ENCODE peak calls at places on chromosomes 3 and 15, in six cellular contexts. L is psoas muscle, S is Peyer's patch, X is GM23338, A is left ventricle myocardium inferior, U is pancreas. C is an unnamed sample. For H3K36me3, the result is how much of the 10 kb centered on the place peaks cover.

GRCh38 chr3:159196316-159196715 is 394.5 kb downstream of the MFSD1 start:
- DNase-seq in L (no peak), S (no peak), X (no peak), A (no peak), U (no peak), C (no peak)

GRCh38 chr15:43775411-43775965 is 1.3 kb downstream of the ELL3 start:
- DNase-seq in L (peak), S (peak), X (peak), A (no peak), U (no peak), C (peak)

GRCh38 chr3:142027295-142027694 is 122.0 kb downstream of the TFDP2 start:
- DNase-seq in L (no peak), S (no peak), X (peak), A (no peak), U (no peak), C (no peak)

GRCh38 chr3:13686332-13686731 is 137.4 kb downstream of the FBLN2 start:
- DNase-seq in L (no peak), S (no peak), X (peak), A (no peak), U (no peak), C (no peak)

GRCh38 chr15:45641374-45641778 is 6.5 kb downstream of the SQOR start:
- DNase-seq in L (peak), S (no peak), X (no peak), A (no peak), U (no peak), C (no peak)

GRCh38 chr15:68797157-68797556 is 23.5 kb downstream of the ANP32A start:
- DNase-seq in L (no peak), S (no peak), X (no peak), A (no peak), U (no peak), C (no peak)

GRCh38 chr15:27067175-27067574 is 96.2 kb downstream of the GABRG3 start:
- DNase-seq in L (no peak), S (no peak), X (no peak), A (no peak), U (no peak), C (no peak)

GRCh38 chr3:143439785-143440184 is 320.2 kb downstream of the CHST2 start:
- DNase-seq in L (no peak), S (no peak), X (no peak), A (no peak), U (no peak), C (no peak)

GRCh38 chr15:65881766-65882434 is 12.6 kb downstream of the RAB11A start:
- DNase-seq in L (no peak), S (no peak), X (no peak), A (no peak), U (no peak), C (no peak)

GRCh38 chr15:26475554-26475953 is 297.3 kb downstream of the GABRB3 start:
- DNase-seq in L (no peak), S (no peak), X (peak), A (no peak), U (no peak), C (no peak)

GRCh38 chr3:111738790-111739189 is 120.3 kb upstream of the PHLDB2 start:
- DNase-seq in L (no peak), S (no peak), X (no peak), A (no peak), U (no peak), C (no peak)
- H3K27ac ChIP-seq in L (peak), S (peak), X (no peak), A (peak), U (peak), C (no peak)

DNA sequence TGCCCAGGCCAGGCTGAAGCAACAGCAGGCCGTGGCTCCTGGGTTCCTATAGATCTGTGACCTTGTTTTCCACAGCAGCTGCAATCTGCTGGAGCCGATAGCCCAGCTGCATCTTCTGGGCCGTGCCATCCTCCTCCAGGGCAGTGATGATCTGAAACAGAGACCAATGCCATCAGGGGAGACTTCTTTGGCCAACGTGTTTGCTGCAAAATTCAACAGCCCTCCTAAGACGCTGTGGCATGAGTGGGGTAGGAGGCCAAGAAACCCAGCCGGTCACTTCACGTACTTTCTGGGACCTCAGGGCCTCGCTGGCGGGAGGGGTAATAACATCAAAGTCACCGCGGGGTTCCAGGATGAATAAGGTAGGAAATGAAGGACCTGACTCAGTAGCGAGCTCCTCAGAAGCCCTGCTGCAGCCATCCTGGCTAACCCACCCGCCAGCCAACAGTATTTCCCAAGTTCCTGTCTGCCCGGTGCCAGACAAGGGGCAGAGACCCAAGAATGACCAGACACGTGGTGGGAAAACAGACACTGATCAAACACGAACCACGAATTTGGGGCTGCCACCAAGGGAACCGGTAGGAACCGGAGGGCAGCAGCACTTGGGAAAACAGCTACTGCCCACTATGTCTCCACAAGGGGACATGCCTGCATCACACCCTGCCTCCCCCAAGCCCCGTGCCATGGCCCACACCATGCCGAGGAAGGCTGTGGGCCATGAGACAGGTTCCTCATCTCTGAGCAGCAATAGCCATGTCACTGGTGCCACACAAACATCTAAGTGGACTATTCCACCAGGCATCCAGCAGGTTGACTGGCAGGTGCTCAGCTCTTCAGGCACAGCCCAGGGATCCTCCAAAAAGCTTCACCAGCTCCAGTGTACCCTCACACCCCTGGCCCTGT is 25.2 kb downstream of the PLXNB1 start:
- DNase-seq in L (peak), S (peak), X (no peak), A (no peak), U (peak), C (no peak)
- H3K36me3 ChIP-seq in L (under half), S (under half), X (under half), A (half or more), U (under half), C (under half)

GRCh38 chr3:126996905-126997304 is 14.0 kb downstream of the PLXNA1 start:
- DNase-seq in L (no peak), S (no peak), X (no peak), A (no peak), U (no peak), C (no peak)

GRCh38 chr3:126995254-126995770 is 12.4 kb downstream of the PLXNA1 start:
- DNase-seq in L (no peak), S (no peak), X (no peak), A (no peak), U (no peak), C (no peak)

GRCh38 chr3:126997455-126998038 is 14.6 kb downstream of the PLXNA1 start:
- DNase-seq in L (no peak), S (no peak), X (no peak), A (peak), U (no peak), C (no peak)

GRCh38 chr3:126994661-126995161 is 11.8 kb downstream of the PLXNA1 start:
- DNase-seq in L (peak), S (no peak), X (no peak), A (peak), U (no peak), C (no peak)

DNA sequence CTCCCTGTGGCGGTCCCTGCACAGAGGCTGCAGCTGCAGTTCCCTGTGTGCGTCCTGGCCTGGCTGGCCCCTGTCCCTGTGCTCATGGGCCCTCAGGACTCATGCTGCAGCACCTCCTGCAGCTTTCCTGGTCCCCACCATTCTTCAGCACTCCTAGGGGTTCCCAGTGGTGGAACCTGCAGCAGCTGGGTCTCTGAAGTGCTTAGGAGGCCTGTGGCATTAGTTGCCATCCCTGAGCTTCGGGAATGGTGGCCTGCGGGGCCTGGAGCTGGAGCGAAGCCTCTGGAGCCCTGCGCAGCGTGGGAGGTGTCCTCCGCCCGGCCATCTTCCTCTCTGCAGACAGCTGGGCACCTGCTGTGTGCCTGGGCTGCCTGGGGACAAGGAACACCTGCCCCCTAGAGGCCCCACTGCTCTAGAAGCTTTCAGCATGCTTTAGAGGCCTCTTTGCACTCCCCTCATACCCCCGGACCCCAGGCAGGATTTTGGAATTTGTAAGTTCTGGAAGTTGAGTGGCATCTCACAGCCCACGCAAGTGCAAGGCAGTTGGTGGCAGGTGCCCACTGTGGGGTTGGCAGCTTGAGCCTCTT is 13.1 kb downstream of the PLXNA1 start:
- DNase-seq in L (no peak), S (no peak), X (peak), A (no peak), U (no peak), C (no peak)
- TF ChIP-seq CTCF in L (no peak), S (no peak), X (peak), A (no peak), U (no peak), C (no peak)

DNA sequence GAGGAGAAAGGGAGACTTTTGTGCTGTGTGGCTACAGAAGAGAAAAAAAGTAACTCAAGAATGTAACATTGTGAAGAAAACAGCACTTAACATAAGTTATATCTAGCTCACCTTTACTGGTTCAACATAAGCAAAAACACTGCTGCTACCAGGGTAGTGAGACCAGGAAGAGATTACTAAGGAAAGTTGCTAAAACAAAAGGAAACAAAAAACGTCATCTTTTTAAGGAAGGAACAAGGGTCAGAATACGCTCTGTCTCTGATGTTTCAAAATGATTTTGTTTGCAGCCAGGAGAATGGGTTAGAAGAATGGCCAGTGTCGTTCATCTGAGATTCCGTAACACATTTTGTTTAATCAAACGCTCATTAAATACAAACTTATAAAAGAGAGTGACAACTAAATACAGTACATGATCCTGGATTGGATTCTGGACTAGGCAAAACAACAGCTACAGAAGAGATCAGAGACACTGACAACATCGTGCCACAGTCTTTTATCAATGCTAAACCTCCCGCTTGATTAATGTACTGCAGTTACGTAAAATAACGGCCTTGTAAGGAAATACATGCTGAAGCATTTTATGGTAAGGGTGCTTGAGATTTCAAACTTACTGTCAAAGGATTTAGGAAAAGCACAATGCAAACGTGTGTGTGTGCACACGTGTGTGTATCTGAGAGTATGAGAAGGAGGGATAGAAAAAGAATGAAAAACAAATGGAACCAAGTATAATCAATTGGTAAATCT is 67.7 kb downstream of the FOXP1 start:
- DNase-seq in L (no peak), S (no peak), X (no peak), A (no peak), U (no peak), C (no peak)
- H3K27ac ChIP-seq in L (no peak), S (peak), X (no peak), A (peak), U (no peak), C (peak)

GRCh38 chr3:98811048-98811447 is 47.9 kb downstream of the ST3GAL6 start:
- DNase-seq in L (no peak), S (no peak), X (no peak), A (no peak), U (no peak), C (no peak)
- H3K36me3 ChIP-seq in L (under half), S (under half), X (under half), A (half or more), U (under half), C (under half)

GRCh38 chr3:156472150-156472549 is 82.8 kb downstream of the SSR3 start:
- DNase-seq in L (no peak), S (no peak), X (no peak), A (no peak), U (no peak), C (no peak)
- TF ChIP-seq CTCF in L (no peak), S (peak), X (no peak), A (no peak), U (no peak), C (no peak)